ENCODE peak calls at places on chromosomes 11 and 22, in seven cellular contexts. One of them, this sample, is unnamed.

GRCh38 chr22:33405194-33405593 is 347.0 kb upstream of the SYN3 start:
- DNase-seq in PC-3: no peak
- DNase-seq in neural progenitor cell: no peak
- DNase-seq in HepG2: no peak
- DNase-seq in fibroblast of lung: no peak
- DNase-seq in IMR-90: no peak
- DNase-seq in GM23338: no peak
- DNase-seq in this sample: no peak

GRCh38 chr11:19279455-19279854 is 38.7 kb upstream of the E2F8 start:
- DNase-seq in PC-3: no peak
- DNase-seq in neural progenitor cell: no peak
- DNase-seq in HepG2: no peak
- DNase-seq in fibroblast of lung: no peak
- DNase-seq in IMR-90: no peak
- DNase-seq in GM23338: peak; percentile 80
- DNase-seq in this sample: peak; percentile 72

GRCh38 chr11:74269161-74269809 is 42.2 kb downstream of the P4HA3 start:
- DNase-seq in PC-3: no peak
- DNase-seq in neural progenitor cell: no peak
- DNase-seq in HepG2: no peak
- DNase-seq in fibroblast of lung: peak; percentile 98
- DNase-seq in IMR-90: peak; percentile 90
- DNase-seq in GM23338: no peak
- DNase-seq in this sample: no peak

GRCh38 chr11:79184285-79184684 is 256.5 kb downstream of the TENM4 start:
- DNase-seq in PC-3: no peak
- DNase-seq in neural progenitor cell: peak; percentile 19
- DNase-seq in HepG2: no peak
- DNase-seq in fibroblast of lung: no peak
- DNase-seq in IMR-90: no peak
- DNase-seq in GM23338: peak; percentile 18
- DNase-seq in this sample: no peak

GRCh38 chr22:45452565-45453449 is 39.3 kb downstream of the RIBC2 start:
- DNase-seq in PC-3: no peak
- DNase-seq in neural progenitor cell: no peak
- DNase-seq in HepG2: no peak
- DNase-seq in fibroblast of lung: peak; percentile 58
- DNase-seq in IMR-90: peak; percentile 67
- DNase-seq in GM23338: no peak
- DNase-seq in this sample: no peak

GRCh38 chr11:72041364-72042058 is 38.8 kb downstream of the NUMA1 start:
- DNase-seq in PC-3: peak; percentile 55
- DNase-seq in neural progenitor cell: peak; percentile 92
- DNase-seq in HepG2: peak; percentile 31
- DNase-seq in fibroblast of lung: peak; percentile 78
- DNase-seq in IMR-90: peak; percentile 75
- DNase-seq in GM23338: peak; percentile 52
- DNase-seq in this sample: peak; percentile 61

GRCh38 chr11:65446446-65447277 is 24.1 kb downstream of the NEAT1 start:
- DNase-seq in PC-3: peak; percentile 2
- DNase-seq in neural progenitor cell: no peak
- DNase-seq in HepG2: no peak
- DNase-seq in fibroblast of lung: peak; percentile 54
- DNase-seq in IMR-90: peak; percentile 53
- DNase-seq in GM23338: no peak
- DNase-seq in this sample: no peak

GRCh38 chr22:50309601-50309991 is 2.1 kb upstream of the PLXNB2 start:
- DNase-seq in PC-3: no peak
- DNase-seq in neural progenitor cell: no peak
- DNase-seq in HepG2: no peak
- DNase-seq in fibroblast of lung: no peak
- DNase-seq in IMR-90: no peak
- DNase-seq in GM23338: no peak
- DNase-seq in this sample: no peak

GRCh38 chr22:49017769-49018330 is 809.8 kb downstream of the BRD1 start:
- DNase-seq in PC-3: no peak
- DNase-seq in neural progenitor cell: no peak
- DNase-seq in HepG2: no peak
- DNase-seq in fibroblast of lung: no peak
- DNase-seq in IMR-90: no peak
- DNase-seq in GM23338: no peak
- DNase-seq in this sample: peak; percentile 30

GRCh38 chr11:97738751-97739150 is 1282.0 kb upstream of the CNTN5 start:
- DNase-seq in PC-3: no peak
- DNase-seq in neural progenitor cell: no peak
- DNase-seq in HepG2: no peak
- DNase-seq in fibroblast of lung: no peak
- DNase-seq in IMR-90: no peak
- DNase-seq in GM23338: no peak
- DNase-seq in this sample: no peak

GRCh38 chr11:107998761-107999160 is 9.9 kb upstream of the CUL5 start:
- DNase-seq in PC-3: no peak
- DNase-seq in neural progenitor cell: no peak
- DNase-seq in HepG2: no peak
- DNase-seq in fibroblast of lung: no peak
- DNase-seq in IMR-90: no peak
- DNase-seq in GM23338: no peak
- DNase-seq in this sample: no peak

GRCh38 chr22:29154364-29155048 is 51.2 kb upstream of the EMID1 start:
- DNase-seq in PC-3: peak; percentile 64
- DNase-seq in neural progenitor cell: peak; percentile 88
- DNase-seq in HepG2: peak; percentile 49
- DNase-seq in fibroblast of lung: peak; percentile 64
- DNase-seq in IMR-90: peak; percentile 51
- DNase-seq in GM23338: peak; percentile 85
- DNase-seq in this sample: peak; percentile 88

GRCh38 chr11:68314886-68315580 is 2.6 kb downstream of the LRP5 start:
- DNase-seq in PC-3: peak; percentile 93
- DNase-seq in neural progenitor cell: no peak
- DNase-seq in HepG2: peak; percentile 96
- DNase-seq in fibroblast of lung: peak; percentile 38
- DNase-seq in IMR-90: peak; percentile 59
- DNase-seq in GM23338: no peak
- DNase-seq in this sample: no peak

GRCh38 chr11:57341250-57341808 is 3.2 kb downstream of the P2RX3 start:
- DNase-seq in PC-3: no peak
- DNase-seq in neural progenitor cell: no peak
- DNase-seq in HepG2: no peak
- DNase-seq in fibroblast of lung: no peak
- DNase-seq in IMR-90: no peak
- DNase-seq in GM23338: no peak
- DNase-seq in this sample: no peak

GRCh38 chr11:2893021-2893528 is 7.5 kb upstream of the CDKN1C start:
- DNase-seq in PC-3: no peak
- DNase-seq in neural progenitor cell: no peak
- DNase-seq in HepG2: no peak
- DNase-seq in fibroblast of lung: no peak
- DNase-seq in IMR-90: no peak
- DNase-seq in GM23338: no peak
- DNase-seq in this sample: no peak
- H3K4me2 ChIP-seq in PC-3: peak overlapping the region; percentile 87
- H3K4me2 ChIP-seq in neural progenitor cell: peak overlapping the region; percentile 72
- H3K4me2 ChIP-seq in HepG2: no peak overlapping the region
- H3K4me2 ChIP-seq in fibroblast of lung: peak overlapping the region; percentile 88
- H3K4me2 ChIP-seq in IMR-90: peak overlapping the region; percentile 78
- H3K4me2 ChIP-seq in GM23338: peak overlapping the region; percentile 90
- H3K4me2 ChIP-seq in this sample: peak overlapping the region; percentile 20

GRCh38 chr11:85874265-85874664 is 19.1 kb downstream of the CCDC83 start:
- DNase-seq in PC-3: no peak
- DNase-seq in neural progenitor cell: no peak
- DNase-seq in HepG2: no peak
- DNase-seq in fibroblast of lung: no peak
- DNase-seq in IMR-90: peak; percentile 62
- DNase-seq in GM23338: no peak
- DNase-seq in this sample: no peak
- H4K20me1 ChIP-seq in PC-3: no peaks in the 10 kb centered on the region
- H4K20me1 ChIP-seq in neural progenitor cell: no peaks in the 10 kb centered on the region
- H4K20me1 ChIP-seq in HepG2: no peaks in the 10 kb centered on the region
- H4K20me1 ChIP-seq in fibroblast of lung: no peaks in the 10 kb centered on the region
- H4K20me1 ChIP-seq in IMR-90: no peaks in the 10 kb centered on the region
- H4K20me1 ChIP-seq in GM23338: no peaks in the 10 kb centered on the region
- H4K20me1 ChIP-seq in this sample: no peaks in the 10 kb centered on the region

DNA sequence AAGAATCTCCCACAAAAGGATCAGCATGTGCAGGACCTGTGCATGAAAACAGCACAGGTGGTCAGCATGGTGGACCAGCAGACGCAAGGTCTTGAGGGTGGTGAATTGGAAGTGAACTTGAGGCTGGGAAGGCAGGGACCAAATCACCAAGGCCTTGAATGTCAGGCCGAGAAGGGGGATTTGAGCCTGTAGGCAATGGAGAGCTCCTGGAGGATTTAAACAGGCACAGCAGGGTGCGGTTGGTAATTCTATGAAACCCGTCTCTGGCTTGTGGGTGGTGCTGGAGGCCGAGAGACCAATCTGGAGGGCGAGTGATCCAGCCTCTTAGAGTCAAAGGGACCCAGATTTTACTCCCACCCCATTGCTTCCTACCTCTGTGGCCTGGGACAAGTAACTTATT is 2.4 kb downstream of the TSKU start:
- DNase-seq in PC-3: no peak
- DNase-seq in neural progenitor cell: peak; percentile 62
- DNase-seq in HepG2: no peak
- DNase-seq in fibroblast of lung: no peak
- DNase-seq in IMR-90: no peak
- DNase-seq in GM23338: peak; percentile 66
- DNase-seq in this sample: no peak
- H3K4me2 ChIP-seq in PC-3: peak overlapping the region; percentile 98
- H3K4me2 ChIP-seq in neural progenitor cell: peak overlapping the region; percentile 79
- H3K4me2 ChIP-seq in HepG2: peak overlapping the region; percentile 92
- H3K4me2 ChIP-seq in fibroblast of lung: no peak overlapping the region
- H3K4me2 ChIP-seq in IMR-90: peak overlapping the region; percentile 91
- H3K4me2 ChIP-seq in GM23338: peak overlapping the region; percentile 94
- H3K4me2 ChIP-seq in this sample: peak overlapping the region; percentile 24

GRCh38 chr22:44199866-44200265 is 19.1 kb downstream of the PARVG start:
- DNase-seq in PC-3: no peak
- DNase-seq in neural progenitor cell: no peak
- DNase-seq in HepG2: no peak
- DNase-seq in fibroblast of lung: no peak
- DNase-seq in IMR-90: no peak
- DNase-seq in GM23338: no peak
- DNase-seq in this sample: no peak
- H4K20me1 ChIP-seq in PC-3: no peaks in the 10 kb centered on the region
- H4K20me1 ChIP-seq in neural progenitor cell: no peaks in the 10 kb centered on the region
- H4K20me1 ChIP-seq in HepG2: no peaks in the 10 kb centered on the region
- H4K20me1 ChIP-seq in fibroblast of lung: no peaks in the 10 kb centered on the region
- H4K20me1 ChIP-seq in IMR-90: no peaks in the 10 kb centered on the region
- H4K20me1 ChIP-seq in GM23338: no peaks in the 10 kb centered on the region
- H4K20me1 ChIP-seq in this sample: peaks cover 5% of the 10 kb centered on the region

DNA sequence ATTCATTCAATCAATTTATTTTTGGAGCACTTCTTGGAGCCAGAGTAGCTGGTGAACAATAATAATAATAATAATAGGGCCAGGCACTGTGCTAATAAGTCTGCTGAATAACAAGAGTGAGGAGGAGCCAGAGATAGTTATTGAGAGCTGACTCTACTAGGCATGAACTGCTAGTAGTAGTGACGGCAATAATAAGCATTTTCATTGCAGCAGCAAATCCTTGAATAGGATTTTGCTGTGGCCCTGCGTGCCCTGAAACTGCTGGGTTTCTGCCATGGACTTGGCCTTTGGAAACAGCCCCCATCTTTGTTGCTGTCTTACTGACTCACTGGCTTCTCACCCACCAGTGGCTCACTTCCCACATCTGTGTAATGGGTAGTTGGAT is 545.9 kb downstream of the MIAT start:
- DNase-seq in PC-3: no peak
- DNase-seq in neural progenitor cell: no peak
- DNase-seq in HepG2: no peak
- DNase-seq in fibroblast of lung: no peak
- DNase-seq in IMR-90: no peak
- DNase-seq in GM23338: no peak
- DNase-seq in this sample: no peak
- H3K4me2 ChIP-seq in PC-3: peak overlapping the region; percentile 75
- H3K4me2 ChIP-seq in neural progenitor cell: peak overlapping the region; percentile 55
- H3K4me2 ChIP-seq in HepG2: no peak overlapping the region
- H3K4me2 ChIP-seq in fibroblast of lung: peak overlapping the region; percentile 79
- H3K4me2 ChIP-seq in IMR-90: no peak overlapping the region
- H3K4me2 ChIP-seq in GM23338: peak overlapping the region; percentile 40
- H3K4me2 ChIP-seq in this sample: peak overlapping the region; percentile 28

DNA sequence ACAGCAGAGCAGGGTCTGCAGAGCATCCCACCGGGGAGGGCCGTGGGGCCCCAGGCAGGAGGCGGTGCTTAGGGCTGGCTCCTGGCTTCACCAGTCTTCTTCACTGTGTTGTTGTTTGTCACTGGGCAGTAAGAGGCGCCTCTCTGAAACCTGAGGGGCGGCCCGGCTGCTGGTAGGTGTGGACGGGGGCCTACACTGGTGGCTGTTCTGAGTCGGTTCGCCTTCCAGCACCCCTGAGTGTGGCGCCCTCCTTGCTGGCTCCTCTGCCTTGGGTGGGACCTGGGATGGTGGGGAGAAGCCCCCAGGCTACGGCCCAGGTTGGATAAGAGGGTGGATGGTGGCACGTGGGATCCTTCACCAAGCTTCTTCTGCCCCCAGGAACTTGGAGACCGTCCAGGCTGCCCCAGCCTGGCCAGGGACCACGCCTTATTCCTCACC is 10.4 kb upstream of the GRAMD4 start:
- DNase-seq in PC-3: no peak
- DNase-seq in neural progenitor cell: no peak
- DNase-seq in HepG2: no peak
- DNase-seq in fibroblast of lung: no peak
- DNase-seq in IMR-90: no peak
- DNase-seq in GM23338: no peak
- DNase-seq in this sample: no peak
- H4K20me1 ChIP-seq in PC-3: no peaks in the 10 kb centered on the region
- H4K20me1 ChIP-seq in neural progenitor cell: peaks cover 9% of the 10 kb centered on the region
- H4K20me1 ChIP-seq in HepG2: no peaks in the 10 kb centered on the region
- H4K20me1 ChIP-seq in fibroblast of lung: no peaks in the 10 kb centered on the region
- H4K20me1 ChIP-seq in IMR-90: peaks cover 24% of the 10 kb centered on the region
- H4K20me1 ChIP-seq in GM23338: peaks cover 7% of the 10 kb centered on the region
- H4K20me1 ChIP-seq in this sample: no peaks in the 10 kb centered on the region

DNA sequence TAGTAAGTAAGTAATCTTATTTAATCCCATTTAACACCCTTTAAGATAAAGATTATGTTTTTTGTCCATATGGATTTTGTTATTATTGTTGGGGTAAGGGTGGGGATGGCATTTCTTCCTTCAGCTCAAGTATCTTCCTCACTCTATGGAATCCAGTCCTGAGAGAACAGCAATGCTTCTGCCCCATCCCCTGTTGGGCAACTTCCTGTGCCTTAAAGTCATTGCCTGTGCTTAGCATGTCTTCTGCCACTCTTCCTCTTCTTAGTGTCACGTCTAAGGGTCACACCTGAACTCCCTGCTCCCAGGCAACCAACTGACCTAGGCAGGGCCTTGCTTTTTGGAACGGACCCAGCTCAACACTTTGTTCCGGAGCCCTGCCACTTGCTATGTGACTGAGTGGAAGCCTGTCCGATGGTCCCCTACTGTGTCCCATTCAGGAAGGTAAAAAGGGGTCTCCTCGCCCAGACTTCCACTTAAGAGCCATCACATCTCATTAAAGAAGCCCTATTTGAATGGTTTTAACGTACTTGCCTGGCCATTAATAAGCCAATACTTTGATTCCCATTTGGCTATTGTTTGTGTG is 59.3 kb downstream of the RAB38 start:
- DNase-seq in PC-3: no peak
- DNase-seq in neural progenitor cell: peak; percentile 68
- DNase-seq in HepG2: no peak
- DNase-seq in fibroblast of lung: no peak
- DNase-seq in IMR-90: no peak
- DNase-seq in GM23338: no peak
- DNase-seq in this sample: peak; percentile 24
- H3K4me2 ChIP-seq in PC-3: no peak overlapping the region
- H3K4me2 ChIP-seq in neural progenitor cell: peak overlapping the region; percentile 69
- H3K4me2 ChIP-seq in HepG2: no peak overlapping the region
- H3K4me2 ChIP-seq in fibroblast of lung: no peak overlapping the region
- H3K4me2 ChIP-seq in IMR-90: no peak overlapping the region
- H3K4me2 ChIP-seq in GM23338: no peak overlapping the region
- H3K4me2 ChIP-seq in this sample: no peak overlapping the region

GRCh38 chr22:46660604-46661201 is 40.5 kb downstream of the GRAMD4 start:
- DNase-seq in PC-3: no peak
- DNase-seq in neural progenitor cell: no peak
- DNase-seq in HepG2: peak; percentile 41
- DNase-seq in fibroblast of lung: no peak
- DNase-seq in IMR-90: no peak
- DNase-seq in GM23338: peak; percentile 53
- DNase-seq in this sample: no peak
- H4K20me1 ChIP-seq in PC-3: no peaks in the 10 kb centered on the region
- H4K20me1 ChIP-seq in neural progenitor cell: peaks cover 4% of the 10 kb centered on the region
- H4K20me1 ChIP-seq in HepG2: no peaks in the 10 kb centered on the region
- H4K20me1 ChIP-seq in fibroblast of lung: no peaks in the 10 kb centered on the region
- H4K20me1 ChIP-seq in IMR-90: no peaks in the 10 kb centered on the region
- H4K20me1 ChIP-seq in GM23338: no peaks in the 10 kb centered on the region
- H4K20me1 ChIP-seq in this sample: no peaks in the 10 kb centered on the region